ENCODE peak calls at places on chromosomes 16 and 17, in six cellular contexts. I is heart left ventricle, Q is BE2C, E is astrocyte of the spinal cord, M is mucosa of descending colon, L is thoracic aorta. P is an unnamed sample.

GRCh38 chr17:82566129-82566995 is 46.8 kb downstream of the FOXK2 start:
- DNase-seq in L (no peak), I (no peak), E (no peak), Q (no peak), M (peak), P (no peak)

GRCh38 chr17:70053241-70054234 is 21.5 kb upstream of the KCNJ16 start:
- DNase-seq in L (no peak), E (no peak), Q (no peak), M (no peak), I (no peak), P (no peak)

GRCh38 chr17:10385871-10386270 is 13.1 kb upstream of the MYH13 start:
- DNase-seq in E (no peak), Q (no peak), M (no peak), I (no peak), L (no peak), P (no peak)

GRCh38 chr17:81553018-81553615 is 964 bp upstream of the FAAP100 start:
- DNase-seq in E (peak), M (peak), Q (peak), L (peak), I (peak), P (peak)

GRCh38 chr17:37888881-37889280 is 35.3 kb upstream of the TBC1D3K start:
- DNase-seq in M (no peak), I (no peak), E (no peak), Q (no peak), L (no peak), P (no peak)

GRCh38 chr17:54899201-54899600 is 1.5 kb upstream of the TOM1L1 start:
- DNase-seq in M (no peak), I (no peak), Q (no peak), L (no peak), E (no peak), P (no peak)

GRCh38 chr16:64090327-64090726 is 1031.5 kb downstream of the CDH11 start:
- DNase-seq in Q (no peak), E (no peak), M (no peak), L (no peak), I (no peak), P (no peak)

GRCh38 chr17:35127751-35128514 is 6.5 kb downstream of the FNDC8 start:
- DNase-seq in L (no peak), M (no peak), I (no peak), E (no peak), Q (no peak), P (no peak)

GRCh38 chr17:31269178-31269577 is 27.9 kb downstream of the OMG start:
- DNase-seq in L (no peak), I (no peak), M (no peak), E (no peak), Q (no peak), P (no peak)

GRCh38 chr17:39674179-39674578 is 5.9 kb downstream of the PNMT start:
- DNase-seq in L (no peak), M (peak), E (no peak), Q (no peak), I (peak), P (no peak)

DNA sequence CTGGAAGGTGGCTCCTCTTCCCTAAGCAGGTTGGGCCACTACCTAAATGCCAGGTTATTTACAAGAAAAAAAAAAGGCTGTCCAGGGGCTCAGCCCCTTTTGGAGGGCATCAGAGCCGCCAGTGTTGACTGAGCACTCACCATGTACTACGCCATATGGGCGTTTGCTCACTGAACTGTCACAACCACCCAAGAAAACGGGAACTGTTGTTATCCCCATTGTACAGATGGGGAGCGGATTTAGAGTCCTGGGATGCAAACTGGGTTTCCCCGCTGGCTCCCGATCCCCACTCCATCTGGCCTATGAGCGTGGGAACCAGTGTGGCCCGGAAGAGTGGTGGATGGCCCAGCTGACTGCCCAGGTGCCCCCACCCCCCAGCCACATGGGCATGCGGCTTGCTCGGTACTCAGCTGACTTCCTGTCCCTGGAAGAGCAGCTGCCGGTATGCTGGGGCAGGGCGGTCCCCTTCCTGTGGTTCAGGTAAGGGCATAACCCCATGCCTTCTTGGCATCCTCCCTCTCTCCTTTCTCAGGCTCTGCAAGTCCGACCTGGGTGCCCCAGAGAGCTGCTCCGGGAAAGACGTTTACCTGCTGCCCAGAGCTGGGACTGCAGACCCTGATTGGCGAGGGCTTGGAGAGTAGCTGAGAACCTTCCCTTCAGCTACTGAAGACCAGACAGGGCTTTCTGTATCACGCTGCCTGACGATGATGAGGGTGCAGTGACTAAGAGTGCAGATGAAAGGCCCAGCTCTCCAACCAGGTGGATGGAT is 16.3 kb downstream of the SOCS3 start:
- DNase-seq in Q (no peak), I (peak), E (no peak), L (no peak), M (peak), P (no peak)
- H3K4me3 ChIP-seq in Q (no peak), I (no peak), E (no peak), L (peak), M (no peak), P (no peak)

GRCh38 chr16:29729116-29729521 is 16.7 kb downstream of the C16orf54 start:
- DNase-seq in M (no peak), I (no peak), L (no peak), E (peak), Q (peak), P (no peak)
- TF ChIP-seq CTCF in M (peak), I (peak), L (peak), E (peak), Q (peak), P (peak)

DNA sequence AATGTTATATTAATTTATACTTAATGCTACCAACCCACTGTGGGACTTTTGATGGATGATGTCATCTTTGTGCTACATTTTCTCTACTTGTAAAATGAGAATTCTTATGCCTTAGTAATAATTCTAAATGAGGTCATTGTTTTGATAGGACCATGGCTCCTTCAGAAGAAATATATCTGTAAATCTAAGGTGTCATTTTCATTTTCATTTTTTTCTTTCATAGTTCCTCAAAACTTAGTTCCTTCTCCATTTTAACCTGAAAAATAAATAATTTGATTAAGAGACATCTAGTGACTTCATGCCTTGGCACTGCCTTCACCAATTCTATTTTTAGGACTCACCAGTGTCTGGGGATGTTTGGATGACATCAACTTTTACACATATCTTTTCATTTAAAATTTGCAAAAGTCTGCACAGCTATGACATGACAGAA is 48.6 kb downstream of the GPRC5B start:
- DNase-seq in L (no peak), I (no peak), M (no peak), Q (no peak), E (peak), P (no peak)
- H3K4me3 ChIP-seq in L (no peak), I (no peak), M (no peak), Q (no peak), E (no peak), P (no peak)

GRCh38 chr17:27293898-27294688 is at the start of gene WSB1:
- DNase-seq in L (peak), E (peak), Q (peak), I (peak), M (peak), P (peak)
- TF ChIP-seq CTCF in L (no peak), E (no peak), Q (no peak), I (no peak), M (no peak), P (peak)

DNA sequence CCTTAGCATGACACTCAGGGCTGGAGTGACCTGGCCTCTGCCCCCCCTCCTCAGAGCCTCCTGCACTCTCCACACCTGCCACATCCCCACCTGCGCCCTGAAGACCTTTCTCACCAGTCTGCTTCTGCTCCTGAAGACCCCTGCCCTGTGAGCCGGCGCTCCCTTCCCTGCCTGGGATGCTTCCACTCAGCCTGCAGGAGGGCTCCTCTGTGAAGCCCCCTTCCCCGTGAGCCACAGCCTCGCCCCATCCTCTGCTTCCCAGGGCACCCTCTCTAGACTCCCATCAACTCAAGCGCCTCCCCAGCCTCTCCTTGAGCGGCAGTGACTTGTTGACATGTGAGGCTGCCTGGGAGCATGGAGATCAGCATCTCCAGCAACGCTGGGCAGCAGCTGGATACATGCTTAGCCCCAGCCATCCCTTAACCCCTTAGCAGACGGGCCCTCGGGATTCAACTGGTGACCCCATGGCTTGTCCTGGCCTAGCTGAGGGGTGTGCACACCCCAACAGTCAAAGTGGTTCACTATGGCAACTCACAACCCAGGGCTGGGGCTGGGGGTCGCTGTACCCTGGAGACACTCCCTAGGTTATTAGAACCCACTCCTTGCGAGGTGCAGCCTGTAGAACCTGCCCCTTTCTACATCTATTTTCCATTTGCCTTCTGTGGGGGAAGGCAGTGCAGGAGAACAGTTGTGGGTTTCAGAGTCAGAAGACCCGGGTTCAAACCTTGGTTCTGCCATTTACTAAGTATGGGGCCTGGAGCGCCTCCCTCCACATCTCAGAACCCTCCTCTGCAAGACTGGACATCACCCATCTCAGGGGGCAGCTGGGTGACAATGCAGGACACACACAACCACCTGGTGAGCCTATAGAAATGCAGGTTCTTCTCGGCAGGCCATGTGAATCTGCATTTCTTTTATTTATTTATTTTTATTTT is 21.5 kb downstream of the TMEM235 start:
- DNase-seq in I (no peak), Q (no peak), E (no peak), L (no peak), M (no peak), P (no peak)
- H3K4me3 ChIP-seq in I (no peak), Q (no peak), E (no peak), L (no peak), M (no peak), P (no peak)

GRCh38 chr17:41972571-41973411 is 6.2 kb downstream of the CNP start:
- DNase-seq in E (peak), L (no peak), I (peak), M (no peak), Q (peak), P (no peak)
- TF ChIP-seq CTCF in E (no peak), L (no peak), I (no peak), M (no peak), Q (no peak), P (no peak)

DNA sequence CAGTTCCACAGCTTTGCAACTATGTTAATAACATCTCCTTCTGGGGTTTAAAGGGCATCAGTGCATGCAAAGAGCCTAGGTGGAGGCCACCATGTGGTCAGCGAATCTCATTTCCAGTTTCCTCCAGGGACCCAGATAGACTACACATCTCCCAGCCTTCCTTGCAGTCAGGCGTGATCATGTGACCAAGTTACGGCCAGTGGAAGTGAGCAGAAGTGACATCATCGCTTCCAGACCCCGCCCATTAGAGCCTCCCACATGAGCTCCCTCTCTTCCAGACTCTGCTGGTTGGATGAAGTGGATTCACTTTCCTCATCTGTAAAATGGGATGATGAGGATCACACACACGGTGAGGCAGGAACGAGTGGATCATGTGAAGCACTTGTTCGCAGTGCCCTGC is 27.4 kb upstream of the KDM8 start:
- DNase-seq in E (no peak), L (no peak), I (no peak), Q (no peak), M (no peak), P (no peak)
- H3K4me3 ChIP-seq in E (no peak), L (no peak), I (no peak), Q (no peak), M (no peak), P (no peak)

GRCh38 chr16:85056211-85056748 is 28.7 kb downstream of the KIAA0513 start:
- DNase-seq in E (no peak), Q (peak), M (no peak), L (no peak), I (no peak), P (no peak)
- TF ChIP-seq CTCF in E (peak), Q (peak), M (no peak), L (peak), I (peak), P (peak)